ENCODE peak calls at places on chromosomes 13 and 19, in eight cellular contexts. T is left ventricle myocardium inferior, U is cardiac fibroblast, B is WERI-Rb-1, M is foreskin keratinocyte, Z is GM12878, R is cardiac muscle cell, I is HFFc6. F is an unnamed sample.

GRCh38 chr19:16460454-16460853 is 11.3 kb downstream of the EPS15L1 start:
- DNase-seq in T (no peak), U (no peak), B (no peak), M (no peak), Z (no peak), R (no peak), I (no peak), F (no peak)

GRCh38 chr19:13861392-13861713 is 15.6 kb upstream of the NANOS3 start:
- DNase-seq in T (no peak), U (no peak), B (no peak), M (no peak), Z (no peak), R (peak), I (no peak), F (no peak)

GRCh38 chr13:98509271-98510155 is 67.4 kb downstream of the STK24 start:
- DNase-seq in T (peak), U (peak), B (no peak), M (peak), Z (peak), R (peak), I (peak), F (no peak)

GRCh38 chr19:51097166-51097736 is 11.0 kb downstream of the CTU1 start:
- DNase-seq in T (peak), U (peak), B (peak), M (peak), Z (no peak), R (peak), I (peak), F (peak)

GRCh38 chr19:50896591-50897190 is 14.5 kb downstream of the KLK4 start:
- DNase-seq in T (no peak), U (peak), B (peak), M (peak), Z (peak), R (peak), I (peak), F (no peak)

GRCh38 chr19:18683109-18683954 is at the start of gene CRTC1:
- DNase-seq in T (peak), U (peak), B (peak), M (peak), Z (peak), R (peak), I (peak), F (peak)

GRCh38 chr19:41564515-41565383 is 11.2 kb upstream of the CEACAM21 start:
- DNase-seq in T (no peak), U (no peak), B (peak), M (no peak), Z (no peak), R (no peak), I (no peak), F (no peak)

GRCh38 chr19:47598407-47599349 is 10.3 kb upstream of the BICRA start:
- DNase-seq in T (no peak), U (peak), B (peak), M (peak), Z (no peak), R (peak), I (peak), F (peak)

GRCh38 chr19:55678121-55678671 is 3.2 kb downstream of the EPN1 start:
- DNase-seq in T (peak), U (no peak), B (no peak), M (no peak), Z (peak), R (no peak), I (no peak), F (no peak)

GRCh38 chr19:48982280-48982679 is 10.8 kb downstream of the GYS1 start:
- DNase-seq in T (no peak), U (no peak), B (peak), M (no peak), Z (no peak), R (no peak), I (no peak), F (no peak)

GRCh38 chr13:27450921-27451461 is 627 bp upstream of the MTIF3 start:
- DNase-seq in T (peak), U (peak), B (peak), M (peak), Z (no peak), R (peak), I (peak), F (peak)

GRCh38 chr19:35782589-35782988 is 7.2 kb downstream of the ARHGAP33 start:
- DNase-seq in T (no peak), U (no peak), B (no peak), M (no peak), Z (no peak), R (no peak), I (no peak), F (no peak)

GRCh38 chr13:61916483-61916882 is 500.8 kb upstream of the PCDH20 start:
- DNase-seq in T (no peak), U (no peak), B (no peak), M (no peak), Z (no peak), R (no peak), I (no peak), F (no peak)

GRCh38 chr13:99288069-99288468 is 19.1 kb downstream of the GPR183 start:
- DNase-seq in T (no peak), U (peak), B (no peak), M (no peak), Z (peak), R (no peak), I (no peak), F (no peak)

GRCh38 chr13:26528527-26528926 is 29.0 kb upstream of the WASF3 start:
- DNase-seq in T (no peak), U (no peak), B (no peak), M (no peak), Z (no peak), R (no peak), I (no peak), F (no peak)

GRCh38 chr19:55486043-55486970 is 1.3 kb downstream of the NAT14 start:
- DNase-seq in T (no peak), U (no peak), B (no peak), M (no peak), Z (no peak), R (no peak), I (no peak), F (no peak)

GRCh38 chr19:12896460-12896859 is 5.5 kb downstream of the GCDH start:
- DNase-seq in T (no peak), U (no peak), B (no peak), M (no peak), Z (no peak), R (no peak), I (no peak), F (no peak)

GRCh38 chr13:52356327-52356726 is 49.6 kb downstream of the THSD1 start:
- DNase-seq in T (no peak), U (peak), B (no peak), M (peak), Z (no peak), R (peak), I (peak), F (no peak)

GRCh38 chr19:13778847-13779246 is 4.6 kb downstream of the C19orf53 start:
- DNase-seq in T (no peak), U (no peak), B (no peak), M (no peak), Z (no peak), R (no peak), I (no peak), F (no peak)

GRCh38 chr13:28464861-28465260 is 30.1 kb downstream of the FLT1 start:
- DNase-seq in T (no peak), U (no peak), B (no peak), M (no peak), Z (no peak), R (no peak), I (no peak), F (no peak)

GRCh38 chr19:47891923-47892666 is 6.0 kb upstream of the SULT2A1 start:
- DNase-seq in T (no peak), U (peak), B (no peak), M (no peak), Z (no peak), R (peak), I (peak), F (peak)

GRCh38 chr19:40147693-40148347 is 43.4 kb upstream of the MAP3K10 start:
- DNase-seq in T (no peak), U (peak), B (no peak), M (peak), Z (no peak), R (peak), I (peak), F (no peak)

GRCh38 chr19:49333426-49334288 is 1.5 kb upstream of the CD37 start:
- DNase-seq in T (no peak), U (no peak), B (no peak), M (no peak), Z (peak), R (peak), I (no peak), F (no peak)

GRCh38 chr19:38670921-38671398 is 23.5 kb downstream of the ACTN4 start:
- DNase-seq in T (no peak), U (no peak), B (no peak), M (no peak), Z (no peak), R (no peak), I (peak), F (no peak)

GRCh38 chr19:10752913-10753285 is 35.0 kb downstream of the DNM2 start:
- DNase-seq in T (no peak), U (no peak), B (no peak), M (no peak), Z (no peak), R (no peak), I (no peak), F (no peak)

GRCh38 chr19:51799998-51800848 is 5.3 kb downstream of the FPR3 start:
- DNase-seq in T (peak), U (peak), B (no peak), M (no peak), Z (no peak), R (peak), I (no peak), F (no peak)

GRCh38 chr13:113820813-113821651 is 42.8 kb downstream of the GAS6 start:
- DNase-seq in T (peak), U (peak), B (no peak), M (peak), Z (no peak), R (peak), I (peak), F (no peak)

GRCh38 chr19:8045872-8046568 is 6.5 kb upstream of the CCL25 start:
- DNase-seq in T (no peak), U (no peak), B (no peak), M (no peak), Z (no peak), R (no peak), I (no peak), F (no peak)

GRCh38 chr19:8046569-8047165 is 5.9 kb upstream of the CCL25 start:
- DNase-seq in T (no peak), U (no peak), B (no peak), M (no peak), Z (no peak), R (no peak), I (no peak), F (no peak)

GRCh38 chr19:8054169-8054568 is 1.6 kb downstream of the CCL25 start:
- DNase-seq in T (no peak), U (no peak), B (no peak), M (no peak), Z (no peak), R (no peak), I (no peak), F (no peak)

GRCh38 chr19:8052464-8052859 is at the start of gene CCL25:
- DNase-seq in T (no peak), U (no peak), B (no peak), M (no peak), Z (no peak), R (no peak), I (no peak), F (no peak)

DNA sequence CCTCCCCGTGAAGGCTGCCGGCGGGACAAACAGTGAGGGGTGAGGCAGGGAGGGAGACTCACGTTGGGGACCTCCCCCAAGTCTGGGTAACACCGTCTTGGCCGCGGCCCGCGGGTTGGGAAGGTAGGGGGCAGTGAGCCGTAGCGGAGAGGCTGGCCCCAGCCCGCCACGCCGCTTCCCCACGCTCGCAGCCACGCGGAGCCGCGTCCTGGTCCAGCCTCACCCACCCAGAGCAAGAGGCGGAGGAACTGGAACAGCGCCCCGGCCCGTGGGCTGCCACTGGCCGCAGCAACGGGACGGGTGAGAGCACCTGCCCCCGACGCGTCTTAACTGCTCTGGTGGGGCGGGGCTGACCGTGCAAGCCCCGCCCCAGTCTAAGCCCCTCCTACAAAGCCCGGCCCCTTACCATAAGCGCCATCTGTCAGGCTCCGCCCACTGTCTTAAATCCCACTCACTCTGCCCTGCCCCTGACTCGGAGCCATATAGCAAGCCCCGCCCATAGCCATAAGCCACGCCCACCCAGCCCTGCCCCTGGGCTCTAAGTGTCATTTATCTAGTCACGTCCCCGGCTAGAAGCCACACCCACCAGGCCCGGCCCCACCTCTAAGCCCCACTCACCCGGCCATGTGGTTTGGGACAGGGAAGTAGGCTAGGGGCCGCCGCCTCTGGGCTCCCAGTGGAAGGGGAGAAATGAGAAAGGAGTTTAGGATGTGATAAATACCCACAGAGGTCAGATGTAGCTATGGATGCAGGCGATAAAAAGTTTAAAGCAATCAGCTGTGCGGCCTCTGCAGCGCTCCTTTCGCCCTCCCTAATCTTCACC is 2.1 kb upstream of the CCL25 start:
- DNase-seq in T (peak), U (peak), B (peak), M (peak), Z (peak), R (peak), I (no peak), F (peak)
- TF ChIP-seq CTCF in T (no peak), U (no peak), B (no peak), M (no peak), Z (no peak), R (no peak), I (no peak), F (no peak)

DNA sequence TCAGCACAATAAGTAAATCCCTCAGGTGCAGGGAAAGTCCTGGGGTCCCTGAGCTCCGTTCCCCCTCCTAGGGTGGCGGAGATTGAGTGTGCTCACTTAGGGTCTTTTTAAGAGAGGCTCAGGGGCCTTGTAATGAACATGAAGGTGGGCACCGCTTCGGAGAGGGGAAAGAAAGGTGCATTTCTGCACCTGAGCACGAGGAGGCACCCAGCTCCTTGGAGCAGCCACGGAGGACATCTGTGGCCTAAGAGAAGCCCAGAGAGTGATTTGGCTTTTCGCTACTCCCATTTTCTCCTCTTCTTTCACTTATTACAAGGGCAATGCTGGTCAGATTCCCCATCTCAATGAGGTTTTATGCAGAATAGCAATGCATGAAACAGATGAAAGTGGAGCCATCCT is 86.7 kb upstream of the RAP2A start:
- DNase-seq in T (no peak), U (no peak), B (no peak), M (no peak), Z (no peak), R (no peak), I (no peak), F (no peak)
- TF ChIP-seq CTCF in T (no peak), U (no peak), B (no peak), M (no peak), Z (no peak), R (no peak), I (no peak), F (no peak)

GRCh38 chr13:44978328-44978727 is 10.9 kb downstream of the NUFIP1 start:
- DNase-seq in T (no peak), U (no peak), B (no peak), M (no peak), Z (no peak), R (no peak), I (no peak), F (no peak)
- TF ChIP-seq CTCF in T (no peak), U (peak), B (no peak), M (peak), Z (no peak), R (peak), I (peak), F (peak)

GRCh38 chr13:72804301-72804700 is 22.4 kb downstream of the PIBF1 start:
- DNase-seq in T (no peak), U (no peak), B (no peak), M (no peak), Z (no peak), R (no peak), I (no peak), F (no peak)

GRCh38 chr13:72805663-72806341 is 23.9 kb downstream of the PIBF1 start:
- DNase-seq in T (no peak), U (no peak), B (no peak), M (no peak), Z (no peak), R (peak), I (no peak), F (no peak)

GRCh38 chr13:72808917-72809500 is 27.1 kb downstream of the PIBF1 start:
- DNase-seq in T (no peak), U (peak), B (no peak), M (no peak), Z (no peak), R (peak), I (no peak), F (no peak)
- TF ChIP-seq CTCF in T (peak), U (peak), B (no peak), M (peak), Z (peak), R (peak), I (peak), F (peak)

DNA sequence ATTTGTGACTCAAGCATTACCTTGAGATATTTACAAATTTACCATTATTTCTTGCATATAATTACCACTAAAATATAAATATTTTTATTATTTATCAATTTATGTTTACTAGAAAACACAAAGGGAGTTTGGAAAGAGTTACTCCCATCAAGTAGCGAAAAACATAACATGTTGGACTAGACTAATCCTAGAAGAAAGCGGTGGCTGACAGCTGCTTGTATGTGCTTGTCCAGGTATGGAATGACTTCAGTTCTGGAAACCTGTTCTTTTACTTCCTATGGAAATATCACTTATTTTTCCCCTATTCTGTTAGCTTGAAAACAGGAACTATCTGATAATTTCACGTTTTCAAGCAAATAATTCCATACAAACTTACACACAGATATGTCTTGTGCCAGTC is 28.5 kb downstream of the SLITRK1 start:
- DNase-seq in T (no peak), U (no peak), B (no peak), M (peak), Z (no peak), R (no peak), I (no peak), F (no peak)
- TF ChIP-seq CTCF in T (no peak), U (no peak), B (no peak), M (no peak), Z (no peak), R (no peak), I (no peak), F (no peak)